ENCODE peak calls at places on chromosomes 12 and 14, in ten cellular contexts. X, N, L, V, S, W, F, E, M and O are unnamed samples.

GRCh38 chr14:22598896-22599244 is 770 bp downstream of the ABHD4 start:
- DNase-seq in X (peak; percentile 60), N (no peak), L (peak; percentile 6), V (peak; percentile 45), S (peak; percentile 11), W (peak; percentile 8), F (peak; percentile 33), E (no peak), M (no peak), O (peak; percentile 54)

GRCh38 chr12:12586879-12587675 is 24.4 kb upstream of the DUSP16 start:
- DNase-seq in X (no peak), N (no peak), L (no peak), V (no peak), S (no peak), W (no peak), F (no peak), E (no peak), M (no peak), O (no peak)

GRCh38 chr12:113781415-113782198 is 184.5 kb downstream of the RBM19 start:
- DNase-seq in X (no peak), N (no peak), L (no peak), V (no peak), S (no peak), W (no peak), F (no peak), E (peak; percentile 57), M (no peak), O (no peak)

GRCh38 chr12:2344892-2345291 is 292.1 kb downstream of the CACNA1C start:
- DNase-seq in X (no peak), N (no peak), L (no peak), V (no peak), S (no peak), W (no peak), F (no peak), E (no peak), M (no peak), O (no peak)

GRCh38 chr12:38689704-38690103 is 215.7 kb downstream of the CPNE8 start:
- DNase-seq in X (no peak), N (no peak), L (no peak), V (no peak), S (no peak), W (no peak), F (no peak), E (peak; percentile 33), M (no peak), O (no peak)

GRCh38 chr12:2191534-2192153 is 138.9 kb downstream of the CACNA1C start:
- DNase-seq in X (no peak), N (no peak), L (no peak), V (no peak), S (no peak), W (no peak), F (no peak), E (no peak), M (no peak), O (no peak)

GRCh38 chr12:111699-112591 is 45.4 kb downstream of the IQSEC3 start:
- DNase-seq in X (no peak), N (no peak), L (no peak), V (no peak), S (no peak), W (no peak), F (peak; percentile 19), E (no peak), M (no peak), O (no peak)

GRCh38 chr12:111425655-111426054 is 19.9 kb downstream of the SH2B3 start:
- DNase-seq in X (no peak), N (no peak), L (no peak), V (no peak), S (no peak), W (no peak), F (no peak), E (no peak), M (no peak), O (no peak)

GRCh38 chr12:132021031-132021871 is 71.5 kb downstream of the EP400 start:
- DNase-seq in X (no peak), N (no peak), L (no peak), V (no peak), S (no peak), W (no peak), F (no peak), E (no peak), M (no peak), O (no peak)

GRCh38 chr12:90809941-90810340 is 145.0 kb downstream of the CCER1 start:
- DNase-seq in X (no peak), N (no peak), L (no peak), V (no peak), S (no peak), W (no peak), F (no peak), E (no peak), M (no peak), O (no peak)